ENCODE peak calls at places on chromosomes 11 and 22, in four cellular contexts. One of them, this sample, is unnamed.

GRCh38 chr11:35487532-35488078 is 37.8 kb downstream of the PAMR1 start:
- DNase-seq in body of pancreas: peak
- DNase-seq in H54: no peak
- DNase-seq in IMR-90: peak
- DNase-seq in this sample: no peak

GRCh38 chr22:27594474-27595134 is 207.0 kb downstream of the MN1 start:
- DNase-seq in body of pancreas: no peak
- DNase-seq in H54: no peak
- DNase-seq in IMR-90: no peak
- DNase-seq in this sample: peak

GRCh38 chr22:42565956-42566355 is 12.2 kb downstream of the SERHL2 start:
- DNase-seq in body of pancreas: no peak
- DNase-seq in H54: no peak
- DNase-seq in IMR-90: no peak
- DNase-seq in this sample: no peak

GRCh38 chr11:119100246-119100959 is 1.2 kb downstream of the DPAGT1 start:
- DNase-seq in body of pancreas: peak
- DNase-seq in H54: no peak
- DNase-seq in IMR-90: peak
- DNase-seq in this sample: no peak

GRCh38 chr22:48592931-48593330 is 1234.7 kb downstream of the BRD1 start:
- DNase-seq in body of pancreas: no peak
- DNase-seq in H54: no peak
- DNase-seq in IMR-90: no peak
- DNase-seq in this sample: no peak

GRCh38 chr22:38214248-38215056 is 12.7 kb downstream of the MAFF start:
- DNase-seq in body of pancreas: peak
- DNase-seq in H54: no peak
- DNase-seq in IMR-90: peak
- DNase-seq in this sample: peak

GRCh38 chr11:78231962-78232459 is 43.3 kb downstream of the USP35 start:
- DNase-seq in body of pancreas: no peak
- DNase-seq in H54: no peak
- DNase-seq in IMR-90: peak
- DNase-seq in this sample: no peak

GRCh38 chr11:12693075-12693473 is 18.9 kb downstream of the TEAD1 start:
- DNase-seq in body of pancreas: no peak
- DNase-seq in H54: no peak
- DNase-seq in IMR-90: no peak
- DNase-seq in this sample: no peak

GRCh38 chr22:31275018-31275417 is 17.3 kb downstream of the PIK3IP1 start:
- DNase-seq in body of pancreas: peak
- DNase-seq in H54: no peak
- DNase-seq in IMR-90: no peak
- DNase-seq in this sample: no peak

GRCh38 chr22:47165998-47166397 is 403.5 kb downstream of the TBC1D22A start:
- DNase-seq in body of pancreas: no peak
- DNase-seq in H54: no peak
- DNase-seq in IMR-90: no peak
- DNase-seq in this sample: no peak

GRCh38 chr11:126109941-126110731 is 47.5 kb upstream of the CDON start:
- DNase-seq in body of pancreas: no peak
- DNase-seq in H54: peak
- DNase-seq in IMR-90: peak
- DNase-seq in this sample: no peak

GRCh38 chr22:36775589-36775965 is 342 bp downstream of the IFT27 start:
- DNase-seq in body of pancreas: peak
- DNase-seq in H54: no peak
- DNase-seq in IMR-90: peak
- DNase-seq in this sample: peak

GRCh38 chr11:83151274-83151977 is 5.5 kb upstream of the PCF11 start:
- DNase-seq in body of pancreas: no peak
- DNase-seq in H54: no peak
- DNase-seq in IMR-90: no peak
- DNase-seq in this sample: peak

GRCh38 chr22:24325105-24325757 is 54.6 kb downstream of the SPECC1L start:
- DNase-seq in body of pancreas: no peak
- DNase-seq in H54: peak
- DNase-seq in IMR-90: peak
- DNase-seq in this sample: peak

GRCh38 chr22:37782340-37783168 is 25.2 kb upstream of the GCAT start:
- DNase-seq in body of pancreas: no peak
- DNase-seq in H54: peak
- DNase-seq in IMR-90: peak
- DNase-seq in this sample: no peak

GRCh38 chr11:83801799-83802198 is 515.6 kb upstream of the CCDC90B start:
- DNase-seq in body of pancreas: no peak
- DNase-seq in H54: no peak
- DNase-seq in IMR-90: no peak
- DNase-seq in this sample: no peak

GRCh38 chr22:34429314-34429713 is 509.0 kb upstream of the LARGE1 start:
- DNase-seq in body of pancreas: no peak
- DNase-seq in H54: no peak
- DNase-seq in IMR-90: no peak
- DNase-seq in this sample: no peak

GRCh38 chr11:71519546-71519945 is 7.5 kb upstream of the KRTAP5-7 start:
- DNase-seq in body of pancreas: no peak
- DNase-seq in H54: no peak
- DNase-seq in IMR-90: no peak
- DNase-seq in this sample: no peak

GRCh38 chr11:126172596-126173038 is 38.8 kb downstream of the RPUSD4 start:
- DNase-seq in body of pancreas: no peak
- DNase-seq in H54: no peak
- DNase-seq in IMR-90: peak
- DNase-seq in this sample: no peak

GRCh38 chr22:40022536-40023225 is 27.9 kb downstream of the FAM83F start:
- DNase-seq in body of pancreas: no peak
- DNase-seq in H54: no peak
- DNase-seq in IMR-90: no peak
- DNase-seq in this sample: no peak

GRCh38 chr22:37362618-37363017 is 64.7 kb downstream of the ELFN2 start:
- DNase-seq in body of pancreas: no peak
- DNase-seq in H54: no peak
- DNase-seq in IMR-90: peak
- DNase-seq in this sample: no peak

GRCh38 chr11:120324932-120325810 is at the start of gene TLCD5:
- DNase-seq in body of pancreas: peak
- DNase-seq in H54: peak
- DNase-seq in IMR-90: peak
- DNase-seq in this sample: no peak

GRCh38 chr11:119047205-119047604 is 9.8 kb downstream of the HYOU1 start:
- DNase-seq in body of pancreas: no peak
- DNase-seq in H54: no peak
- DNase-seq in IMR-90: no peak
- DNase-seq in this sample: no peak

GRCh38 chr22:44734278-44734677 is 18.1 kb upstream of the ARHGAP8 start:
- DNase-seq in body of pancreas: no peak
- DNase-seq in H54: no peak
- DNase-seq in IMR-90: no peak
- DNase-seq in this sample: no peak

GRCh38 chr22:44732017-44732561 is 20.3 kb upstream of the ARHGAP8 start:
- DNase-seq in body of pancreas: no peak
- DNase-seq in H54: no peak
- DNase-seq in IMR-90: no peak
- DNase-seq in this sample: no peak

GRCh38 chr22:44733426-44734106 is 18.8 kb upstream of the ARHGAP8 start:
- DNase-seq in body of pancreas: no peak
- DNase-seq in H54: no peak
- DNase-seq in IMR-90: no peak
- DNase-seq in this sample: no peak

GRCh38 chr22:44731357-44731970 is 20.9 kb upstream of the ARHGAP8 start:
- DNase-seq in body of pancreas: peak
- DNase-seq in H54: no peak
- DNase-seq in IMR-90: no peak
- DNase-seq in this sample: no peak

DNA sequence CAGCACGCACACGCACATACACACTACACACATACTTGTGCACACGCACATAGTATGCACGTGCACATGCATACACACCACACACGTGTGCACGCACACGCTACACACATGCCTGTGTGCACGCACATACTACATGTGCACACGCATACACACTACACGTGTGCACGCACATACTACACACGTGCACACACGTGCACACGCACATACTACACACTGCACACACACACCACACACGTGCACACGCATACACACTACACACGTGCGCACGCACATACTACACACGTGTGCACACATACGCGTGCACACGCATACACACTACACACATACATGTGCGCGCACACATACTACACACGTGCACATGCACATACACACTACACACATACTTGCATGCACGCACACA is 19.7 kb upstream of the ARHGAP8 start:
- DNase-seq in body of pancreas: no peak
- DNase-seq in H54: no peak
- DNase-seq in IMR-90: no peak
- DNase-seq in this sample: peak
- TF ChIP-seq POLR2A in body of pancreas: no peak
- TF ChIP-seq POLR2A in H54: no peak
- TF ChIP-seq POLR2A in IMR-90: no peak
- TF ChIP-seq POLR2A in this sample: no peak

DNA sequence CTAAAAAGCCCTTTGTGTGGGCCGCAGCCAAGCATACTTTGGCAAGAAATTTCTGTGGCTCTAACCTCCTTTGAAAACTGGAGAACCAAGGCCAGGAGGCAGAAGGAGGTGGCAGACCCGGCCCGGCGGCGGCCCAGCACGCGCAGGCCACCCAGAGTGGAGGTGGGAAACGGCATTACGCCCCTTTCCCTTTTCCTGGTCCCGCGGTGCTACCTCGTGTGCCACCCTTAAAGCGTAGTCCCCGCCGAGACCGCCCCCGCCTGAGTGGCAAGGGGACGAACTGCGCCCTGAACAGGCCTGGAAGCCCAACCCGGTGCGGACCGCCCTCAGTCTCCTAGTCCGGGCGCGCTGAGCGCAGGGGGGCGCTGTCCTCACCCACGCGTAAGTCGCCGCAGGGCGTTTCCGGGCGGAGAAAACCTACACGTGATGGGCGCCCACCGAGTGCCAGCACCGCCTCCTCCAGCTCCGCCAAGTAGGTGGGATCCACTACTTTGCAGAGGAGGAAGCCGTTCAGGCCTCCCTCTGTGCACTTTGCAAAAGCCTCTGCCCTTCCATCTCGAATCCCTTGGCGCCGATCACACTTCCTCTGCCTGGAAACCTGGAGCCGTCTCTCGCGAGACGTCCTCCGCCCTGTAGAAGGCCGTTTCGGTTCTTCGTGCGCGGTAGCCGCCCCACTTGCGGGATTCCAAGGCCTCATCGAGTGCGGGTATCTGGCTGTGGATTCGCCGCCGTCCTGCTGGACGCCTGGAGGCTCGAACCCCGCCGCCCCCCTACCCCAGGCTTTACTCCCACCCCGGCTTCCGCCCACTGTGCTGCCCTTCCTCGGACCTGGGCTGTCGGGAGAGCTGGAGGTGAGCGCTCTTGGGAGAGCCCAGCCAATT is at the start of gene ACCS:
- DNase-seq in body of pancreas: peak
- DNase-seq in H54: peak
- DNase-seq in IMR-90: peak
- DNase-seq in this sample: peak
- TF ChIP-seq POLR2A in body of pancreas: peak
- TF ChIP-seq POLR2A in H54: peak
- TF ChIP-seq POLR2A in IMR-90: peak
- TF ChIP-seq POLR2A in this sample: peak

GRCh38 chr11:67505605-67506396 is 638 bp upstream of the PITPNM1 start:
- DNase-seq in body of pancreas: peak
- DNase-seq in H54: peak
- DNase-seq in IMR-90: peak
- DNase-seq in this sample: peak
- TF ChIP-seq POLR2A in body of pancreas: peak
- TF ChIP-seq POLR2A in H54: peak
- TF ChIP-seq POLR2A in IMR-90: no peak
- TF ChIP-seq POLR2A in this sample: peak

GRCh38 chr11:117989351-117990102 is 3.3 kb downstream of the IL10RA start:
- DNase-seq in body of pancreas: no peak
- DNase-seq in H54: no peak
- DNase-seq in IMR-90: no peak
- DNase-seq in this sample: no peak

GRCh38 chr11:117983163-117983475 is 3.1 kb upstream of the IL10RA start:
- DNase-seq in body of pancreas: no peak
- DNase-seq in H54: no peak
- DNase-seq in IMR-90: no peak
- DNase-seq in this sample: no peak

GRCh38 chr11:117986981-117987495 is 844 bp downstream of the IL10RA start:
- DNase-seq in body of pancreas: no peak
- DNase-seq in H54: no peak
- DNase-seq in IMR-90: no peak
- DNase-seq in this sample: no peak

GRCh38 chr11:117984471-117984870 is 1.7 kb upstream of the IL10RA start:
- DNase-seq in body of pancreas: no peak
- DNase-seq in H54: no peak
- DNase-seq in IMR-90: no peak
- DNase-seq in this sample: no peak

DNA sequence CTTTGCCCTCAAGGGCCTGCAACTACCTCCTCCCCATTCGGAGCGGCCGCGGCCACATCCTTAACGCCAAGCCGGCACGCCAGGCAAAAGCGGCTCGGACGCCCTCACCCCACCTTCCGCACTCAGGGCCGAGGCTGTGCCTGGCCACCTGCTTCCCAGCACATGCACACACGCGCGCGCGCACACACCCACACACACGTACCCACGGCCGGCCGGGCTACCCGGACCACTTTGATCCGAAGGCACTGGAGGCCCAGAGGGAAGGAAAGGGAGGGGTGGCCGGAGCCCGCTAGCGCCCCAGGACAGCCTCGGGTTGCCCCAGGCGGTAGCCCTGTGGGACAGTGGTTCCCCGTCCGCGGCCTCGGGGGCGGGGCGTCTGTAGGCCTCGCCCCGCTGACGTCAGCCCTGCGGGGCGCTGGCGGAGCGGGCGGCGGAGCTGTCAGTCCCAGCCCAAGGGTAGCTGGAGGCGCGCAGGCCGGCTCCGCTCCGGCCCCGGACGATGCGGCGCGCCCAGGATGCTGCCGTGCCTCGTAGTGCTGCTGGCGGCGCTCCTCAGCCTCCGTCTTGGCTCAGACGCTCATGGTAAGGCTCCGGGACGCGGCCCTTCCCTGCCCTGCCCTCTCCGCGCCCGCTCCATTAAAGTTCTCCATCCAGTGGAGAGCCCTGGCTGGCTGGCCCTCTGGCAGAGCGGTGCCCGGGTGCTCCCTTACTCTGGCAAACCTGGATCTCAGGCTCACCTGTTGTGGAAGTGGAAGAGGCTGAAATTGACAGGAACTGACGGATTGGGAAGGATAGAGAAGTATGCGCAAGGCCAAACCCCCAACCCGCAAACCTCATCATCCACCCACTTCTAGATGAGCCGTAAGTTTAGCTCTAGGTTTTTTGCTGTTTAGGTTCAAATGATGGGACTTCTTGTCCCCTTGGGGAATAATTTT is at the start of gene IL10RA:
- DNase-seq in body of pancreas: peak
- DNase-seq in H54: no peak
- DNase-seq in IMR-90: peak
- DNase-seq in this sample: peak
- TF ChIP-seq POLR2A in body of pancreas: peak
- TF ChIP-seq POLR2A in H54: no peak
- TF ChIP-seq POLR2A in IMR-90: no peak
- TF ChIP-seq POLR2A in this sample: peak

This sample was measured in erythroblast.